ENCODE peak calls at places on chromosome X, in six cellular contexts. G is IMR-90, K is uterus, J is lung, F is adrenal gland, E is cardiac muscle cell. T is an unnamed sample. For H3K4me1, H3K27me3 and H3K36me3, the result is how much of the 10 kb centered on the place peaks cover.

GRCh38 chrX:49039598-49040375 is 3.4 kb downstream of the TFE3 start:
- DNase-seq in G (peak), E (peak), K (peak), F (peak), J (peak), T (peak)

GRCh38 chrX:19698125-19698524 is 182.8 kb upstream of the MAP3K15 start:
- DNase-seq in F (peak), E (no peak), K (no peak), G (peak), J (peak), T (no peak)

GRCh38 chrX:123590842-123591491 is 141.9 kb downstream of the THOC2 start:
- DNase-seq in G (peak), J (no peak), F (no peak), E (no peak), K (no peak), T (no peak)

GRCh38 chrX:109783712-109784109 is 50.7 kb upstream of the ACSL4 start:
- DNase-seq in J (peak), F (peak), K (no peak), E (no peak), G (no peak), T (no peak)

GRCh38 chrX:56788717-56789122 is 59.7 kb downstream of the NBDY start:
- DNase-seq in F (no peak), K (peak), E (no peak), J (no peak), G (peak), T (no peak)

GRCh38 chrX:125262836-125263235 is 56.8 kb upstream of the TEX13C start:
- DNase-seq in K (no peak), G (no peak), E (no peak), F (no peak), J (no peak), T (no peak)

GRCh38 chrX:34521563-34521962 is 135.5 kb downstream of the TMEM47 start:
- DNase-seq in G (peak), K (no peak), J (no peak), E (no peak), F (no peak), T (no peak)

GRCh38 chrX:65643046-65643785 is 24.2 kb upstream of the MSN start:
- DNase-seq in F (peak), J (peak), K (no peak), G (peak), E (no peak), T (no peak)

GRCh38 chrX:47817897-47818296 is 18.8 kb upstream of the ZNF81 start:
- DNase-seq in G (no peak), F (no peak), E (no peak), J (no peak), K (no peak), T (no peak)

GRCh38 chrX:50827996-50828395 is 14.0 kb upstream of the SHROOM4 start:
- DNase-seq in E (no peak), G (peak), J (no peak), F (no peak), K (no peak), T (peak)

GRCh38 chrX:23513121-23513520 is 154.2 kb upstream of the PRDX4 start:
- DNase-seq in J (no peak), F (no peak), G (no peak), E (no peak), K (no peak), T (no peak)

GRCh38 chrX:6226646-6227444 is 1.8 kb downstream of the NLGN4X start:
- DNase-seq in J (no peak), K (no peak), G (no peak), F (no peak), E (peak), T (no peak)

GRCh38 chrX:132508834-132509233 is 20.0 kb upstream of the MBNL3 start:
- DNase-seq in J (no peak), F (no peak), G (no peak), K (no peak), E (no peak), T (no peak)

GRCh38 chrX:12610079-12610478 is 181.1 kb upstream of the PRPS2 start:
- DNase-seq in K (no peak), G (peak), E (no peak), F (no peak), J (no peak), T (no peak)

DNA sequence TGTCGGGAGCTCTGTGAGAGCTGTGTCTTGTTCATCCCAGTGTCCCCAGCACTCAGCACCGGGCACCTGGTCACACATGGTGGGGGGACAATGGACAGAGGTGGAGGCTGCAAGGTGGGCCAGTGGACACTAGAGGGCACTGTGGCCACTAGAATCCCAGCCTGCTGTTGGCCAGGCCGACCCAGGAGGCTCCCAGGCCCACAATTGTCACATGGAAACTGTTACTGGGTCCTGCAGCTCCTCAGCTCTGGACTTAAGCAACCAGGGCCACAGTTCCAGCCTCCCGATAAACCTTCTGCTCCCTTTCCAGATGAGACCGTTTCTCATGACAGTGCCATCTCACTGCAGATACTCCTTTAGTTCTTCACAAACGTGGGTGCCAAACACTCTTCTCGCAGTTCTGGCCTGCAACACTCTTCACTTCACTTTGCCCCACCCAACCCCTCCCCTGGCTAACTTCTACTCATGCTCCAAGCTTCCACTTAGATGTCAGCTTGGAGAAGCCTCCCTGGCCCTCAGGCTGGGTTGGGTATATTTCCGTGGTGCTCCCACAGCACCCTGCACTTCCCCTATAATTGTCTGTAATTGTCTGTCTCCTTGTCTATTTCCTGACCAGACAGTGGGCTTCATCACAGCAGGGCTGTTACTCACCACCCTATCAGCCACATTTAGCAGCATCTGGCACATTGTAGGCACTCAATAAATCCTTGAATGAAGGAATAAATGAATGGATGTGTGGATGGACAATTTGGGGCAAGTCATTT is 3.5 kb upstream of the IQSEC2 start:
- DNase-seq in F (peak), K (peak), G (peak), E (peak), J (peak), T (peak)
- H3K4me1 ChIP-seq in F (under half), K (under half), G (under half), E (under half), J (under half), T (under half)

GRCh38 chrX:40748977-40749376 is 13.6 kb upstream of the MED14 start:
- DNase-seq in F (no peak), E (no peak), J (no peak), G (no peak), K (no peak), T (no peak)
- H3K27me3 ChIP-seq in F (under half), E (under half), J (under half), G (under half), K (under half), T (under half)

DNA sequence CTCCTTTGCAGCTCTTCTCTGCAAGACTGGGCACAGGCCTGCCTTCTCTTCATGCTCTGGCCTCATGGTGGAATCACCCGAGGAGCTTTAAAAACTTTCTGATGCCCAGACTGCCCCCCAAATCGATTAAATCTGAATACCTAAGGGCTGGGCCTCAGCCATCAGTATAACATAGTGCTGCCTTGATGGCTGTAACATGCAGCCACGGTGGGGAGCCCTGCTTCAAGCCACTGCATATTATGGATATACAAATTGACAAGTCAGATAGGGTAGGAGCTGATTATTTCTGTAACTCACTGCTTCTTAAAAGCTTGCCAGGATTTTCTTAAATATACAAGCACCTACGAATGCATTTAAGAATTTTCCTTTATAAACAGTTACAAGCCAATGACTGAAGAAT is 40.5 kb downstream of the GPM6B start:
- DNase-seq in E (no peak), J (no peak), G (peak), F (no peak), K (no peak), T (no peak)
- H3K36me3 ChIP-seq in E (under half), J (under half), G (under half), F (under half), K (under half), T (under half)

GRCh38 chrX:37825225-37825842 is 22.0 kb downstream of the DYNLT3 start:
- DNase-seq in G (peak), F (peak), K (peak), J (peak), E (peak), T (no peak)

GRCh38 chrX:37830371-37830770 is 17.0 kb downstream of the DYNLT3 start:
- DNase-seq in G (peak), J (no peak), K (no peak), E (no peak), F (no peak), T (no peak)

DNA sequence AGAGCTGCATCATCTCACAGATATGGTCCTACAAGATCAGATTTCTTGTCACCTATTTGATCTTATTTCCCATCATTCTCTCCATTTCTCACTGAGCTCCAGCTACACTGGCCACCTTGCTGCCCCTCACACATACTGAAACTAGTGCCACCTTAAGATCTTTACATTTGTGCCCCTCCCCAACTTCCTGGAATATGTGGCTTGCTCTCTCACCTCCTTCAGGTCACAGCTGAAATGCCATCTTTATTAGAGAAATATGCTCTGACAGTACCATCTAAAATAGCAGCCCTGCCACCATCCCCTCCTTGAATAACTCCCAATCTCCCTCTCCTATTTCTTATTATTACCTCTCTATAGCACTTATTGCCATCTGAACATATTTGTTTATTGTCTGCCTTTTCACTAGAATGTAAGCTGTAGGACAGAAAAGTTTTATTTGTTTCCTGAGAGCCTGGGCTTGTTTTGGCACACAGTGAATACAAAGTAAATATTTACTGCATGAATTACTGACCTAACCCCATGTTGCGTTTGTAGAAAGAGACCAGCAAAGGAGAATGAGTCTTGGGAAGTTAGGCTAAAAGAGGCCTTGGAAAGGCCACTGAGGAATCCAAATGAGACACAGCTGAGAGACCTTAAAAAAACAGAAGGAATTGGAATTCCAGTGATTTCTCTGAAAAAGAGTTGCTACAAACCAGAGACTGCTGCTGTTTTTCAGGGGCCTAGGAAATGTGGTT is 22.7 kb downstream of the DYNLT3 start:
- DNase-seq in E (no peak), K (no peak), J (no peak), G (no peak), F (no peak), T (no peak)
- H3K4me1 ChIP-seq in E (under half), K (under half), J (under half), G (under half), F (under half), T (under half)

GRCh38 chrX:40106677-40107290 is 9.0 kb upstream of the BCOR start:
- DNase-seq in J (no peak), F (no peak), K (no peak), G (no peak), E (no peak), T (peak)
- H3K27me3 ChIP-seq in J (under half), F (half or more), K (under half), G (under half), E (under half), T (under half)